ENCODE peak calls at places on chromosomes 6 and 20, in seven cellular contexts. B, T, L, R, S, M and E are unnamed samples.
A peak's percentile ranks its signal among the peaks of the same experiment; 100 is the strongest.

GRCh38 chr6:39714802-39715201 is 10.4 kb downstream of the KIF6 start:
- DNase-seq in M (no peak), R (no peak), S (no peak), B (no peak), T (no peak), L (no peak), E (no peak)

GRCh38 chr6:148027201-148027600 is 315.4 kb upstream of the SASH1 start:
- DNase-seq in L (no peak), T (no peak), B (no peak), R (no peak), S (no peak), M (no peak), E (no peak)

GRCh38 chr6:140463312-140463710 is 1088.9 kb upstream of the CITED2 start:
- DNase-seq in L (no peak), B (no peak), M (no peak), T (no peak), R (no peak), S (no peak), E (no peak)

GRCh38 chr6:34793877-34794276 is 2.0 kb downstream of the BLTP3A start:
- DNase-seq in R (no peak), L (no peak), T (no peak), B (no peak), M (no peak), S (no peak), E (no peak)

GRCh38 chr6:11264100-11264499 is 31.6 kb upstream of the NEDD9 start:
- DNase-seq in M (no peak), R (no peak), S (no peak), T (no peak), B (no peak), L (no peak), E (no peak)

GRCh38 chr20:36629719-36630340 is 16.2 kb downstream of the SLA2 start:
- DNase-seq in S (peak; percentile 71), T (no peak), R (peak; percentile 65), B (no peak), M (no peak), L (no peak), E (peak; percentile 78)

GRCh38 chr6:72651191-72651590 is 29.3 kb downstream of the KCNQ5 start:
- DNase-seq in S (no peak), T (no peak), R (no peak), M (no peak), L (no peak), B (no peak), E (no peak)

GRCh38 chr6:30091577-30092381 is 16.2 kb upstream of the RNF39 start:
- DNase-seq in S (peak; percentile 81), M (no peak), T (peak; percentile 56), B (peak; percentile 59), L (no peak), R (no peak), E (no peak)

GRCh38 chr6:71126506-71126905 is 162.1 kb upstream of the OGFRL1 start:
- DNase-seq in S (no peak), B (no peak), L (no peak), M (no peak), R (no peak), T (no peak), E (no peak)

GRCh38 chr20:61127311-61128044 is 124.6 kb upstream of the CDH4 start:
- DNase-seq in S (no peak), B (peak; percentile 92), L (no peak), R (no peak), M (no peak), T (no peak), E (no peak)

GRCh38 chr6:110543106-110543505 is 66.7 kb upstream of the SLC22A16 start:
- DNase-seq in M (no peak), R (no peak), T (no peak), L (no peak), S (no peak), B (no peak), E (no peak)

GRCh38 chr6:154509421-154510143 is 903 bp downstream of the CNKSR3 start:
- DNase-seq in R (peak; percentile 33), L (peak; percentile 56), B (no peak), T (peak; percentile 48), S (peak; percentile 57), M (peak; percentile 79), E (no peak)

GRCh38 chr6:82954937-82955577 is 110.6 kb downstream of the UBE3D start:
- DNase-seq in S (no peak), R (no peak), B (peak; percentile 91), L (no peak), M (no peak), T (no peak), E (peak; percentile 48)

GRCh38 chr6:37731888-37732287 is 34.2 kb upstream of the MDGA1 start:
- DNase-seq in B (no peak), M (no peak), T (no peak), L (no peak), S (no peak), R (peak; percentile 85), E (peak; percentile 59)

GRCh38 chr20:36542019-36542488 is 735 bp downstream of the MYL9 start:
- DNase-seq in B (peak; percentile 70), T (peak; percentile 83), M (peak; percentile 89), S (no peak), L (peak; percentile 58), R (no peak), E (no peak)

GRCh38 chr6:2990179-2990931 is 9.3 kb upstream of the NQO2 start:
- DNase-seq in L (peak; percentile 50), T (peak; percentile 89), B (no peak), M (peak; percentile 74), R (no peak), S (no peak), E (no peak)

GRCh38 chr6:117072134-117072533 is 193.2 kb upstream of the VGLL2 start:
- DNase-seq in S (no peak), L (peak; percentile 65), M (no peak), T (no peak), R (no peak), B (no peak), E (no peak)

GRCh38 chr6:1065986-1066385 is 245.9 kb upstream of the FOXQ1 start:
- DNase-seq in T (peak; percentile 71), B (no peak), R (no peak), L (no peak), M (no peak), S (no peak), E (no peak)

GRCh38 chr6:13573669-13574110 is 711 bp upstream of the SIRT5 start:
- DNase-seq in M (peak; percentile 68), B (peak; percentile 46), R (no peak), L (peak; percentile 53), S (peak; percentile 63), T (peak; percentile 75), E (no peak)

GRCh38 chr20:24583169-24583792 is 113.9 kb downstream of the SYNDIG1 start:
- DNase-seq in T (no peak), B (no peak), S (no peak), L (no peak), M (no peak), R (no peak), E (no peak)

GRCh38 chr6:89536230-89536629 is 102.3 kb downstream of the LYRM2 start:
- DNase-seq in R (no peak), L (no peak), M (no peak), S (no peak), T (peak; percentile 77), B (no peak), E (no peak)

GRCh38 chr6:45812937-45813336 is 202.7 kb downstream of the CLIC5 start:
- DNase-seq in B (peak; percentile 6), T (no peak), L (no peak), S (no peak), R (no peak), M (no peak), E (no peak)

GRCh38 chr20:3203315-3204123 is 963 bp downstream of the DDRGK1 start:
- DNase-seq in R (peak; percentile 74), T (peak; percentile 46), S (no peak), B (no peak), M (no peak), L (no peak), E (peak; percentile 40)

GRCh38 chr20:43388267-43389081 is 69.2 kb upstream of the SRSF6 start:
- DNase-seq in R (no peak), S (no peak), L (peak; percentile 87), T (no peak), M (peak; percentile 77), B (peak; percentile 44), E (no peak)

GRCh38 chr6:135962731-135963130 is 111.2 kb downstream of the PDE7B start:
- DNase-seq in S (no peak), T (no peak), L (no peak), M (no peak), B (peak; percentile 67), R (no peak), E (no peak)

GRCh38 chr6:111752476-111752875 is 120.8 kb downstream of the FYN start:
- DNase-seq in T (no peak), R (no peak), S (no peak), B (no peak), L (no peak), M (no peak), E (no peak)

GRCh38 chr6:169654590-169655391 is 47.0 kb downstream of the WDR27 start:
- DNase-seq in M (peak; percentile 89), B (peak; percentile 61), R (peak; percentile 79), S (peak; percentile 87), T (no peak), L (peak; percentile 82), E (peak; percentile 56)